ENCODE peak calls at places on chromosome 20, in nine cellular contexts. X, Z, V, C, D, L, N, Y and K are unnamed samples.
A peak's percentile ranks its signal among the peaks of the same experiment; 100 is the strongest.

GRCh38 chr20:24389686-24390085 is 79.7 kb upstream of the SYNDIG1 start:
- DNase-seq in Z (no peak), X (no peak), N (no peak), C (peak; percentile 47), D (no peak), Y (no peak), L (no peak), V (peak; percentile 10), K (no peak)

GRCh38 chr20:24608926-24609667 is 139.7 kb downstream of the SYNDIG1 start:
- DNase-seq in V (no peak), Y (no peak), C (no peak), L (peak; percentile 50), D (no peak), X (no peak), Z (no peak), N (no peak), K (no peak)

GRCh38 chr20:23624307-23624706 is 13.4 kb downstream of the CST3 start:
- DNase-seq in C (no peak), Z (no peak), N (no peak), X (no peak), L (no peak), Y (no peak), D (no peak), V (no peak), K (no peak)

GRCh38 chr20:11553603-11554002 is 364.1 kb upstream of the BTBD3 start:
- DNase-seq in V (no peak), N (peak; percentile 7), Y (no peak), X (no peak), L (no peak), D (no peak), C (no peak), Z (no peak), K (no peak)

GRCh38 chr20:32756156-32756555 is 6.0 kb upstream of the DNMT3B start:
- DNase-seq in Z (no peak), V (no peak), L (no peak), D (no peak), C (no peak), Y (no peak), X (no peak), N (no peak), K (no peak)

GRCh38 chr20:63619086-63619485 is 7.8 kb downstream of the GMEB2 start:
- DNase-seq in D (no peak), L (no peak), Y (no peak), C (no peak), V (no peak), N (no peak), X (no peak), Z (no peak), K (no peak)

GRCh38 chr20:19688031-19688806 is 69.8 kb upstream of the RIN2 start:
- DNase-seq in V (peak; percentile 74), L (peak; percentile 90), N (peak; percentile 60), C (peak; percentile 86), D (no peak), Z (peak; percentile 81), Y (peak; percentile 72), X (peak; percentile 62), K (peak; percentile 65)

GRCh38 chr20:3027987-3028386 is 15.4 kb upstream of the GNRH2 start:
- DNase-seq in X (no peak), Y (no peak), D (no peak), N (no peak), L (no peak), C (no peak), Z (no peak), V (no peak), K (no peak)

GRCh38 chr20:29873946-29874345 is 1383.5 kb upstream of the DEFB115 start:
- DNase-seq in Z (peak; percentile 61), D (peak; percentile 90), C (peak; percentile 74), L (peak; percentile 93), N (peak; percentile 37), Y (peak; percentile 70), V (peak; percentile 66), X (no peak), K (peak; percentile 21)

GRCh38 chr20:62063601-62063980 is 2.1 kb downstream of the TAF4 start:
- DNase-seq in D (peak; percentile 83), Z (no peak), X (no peak), Y (peak; percentile 46), N (no peak), V (no peak), L (no peak), C (no peak), K (no peak)

GRCh38 chr20:44113642-44113945 is 73.4 kb downstream of the JPH2 start:
- DNase-seq in D (no peak), V (no peak), C (no peak), N (no peak), Y (no peak), X (no peak), Z (no peak), L (peak; percentile 72), K (no peak)

GRCh38 chr20:58851221-58851968 is 693 bp upstream of the GNAS-AS1 start:
- DNase-seq in D (peak; percentile 56), N (no peak), L (no peak), X (no peak), Z (no peak), C (no peak), V (no peak), Y (no peak), K (no peak)

GRCh38 chr20:43666376-43667328 is at the start of gene MYBL2:
- DNase-seq in D (peak; percentile 92), C (peak; percentile 37), Z (peak; percentile 66), V (peak; percentile 58), X (no peak), N (peak; percentile 48), L (no peak), Y (no peak), K (peak; percentile 53)

GRCh38 chr20:63955281-63955845 is 853 bp downstream of the UCKL1 start:
- DNase-seq in D (no peak), N (peak; percentile 37), L (no peak), X (no peak), C (peak; percentile 73), Z (no peak), Y (no peak), V (peak; percentile 54), K (peak; percentile 57)

GRCh38 chr20:31915491-31916280 is 36.2 kb downstream of the PDRG1 start:
- DNase-seq in D (no peak), Z (no peak), Y (no peak), C (no peak), N (no peak), X (no peak), L (no peak), V (no peak), K (no peak)

GRCh38 chr20:49276201-49276894 is 1.5 kb downstream of the ZNFX1 start:
- DNase-seq in Z (no peak), X (no peak), C (peak; percentile 50), Y (no peak), N (peak; percentile 80), D (no peak), V (no peak), L (no peak), K (peak; percentile 10)

GRCh38 chr20:33096921-33097320 is 17.5 kb downstream of the BPIFB4 start:
- DNase-seq in X (no peak), N (no peak), L (no peak), Y (no peak), D (no peak), C (no peak), V (no peak), Z (no peak), K (no peak)

GRCh38 chr20:34541264-34541901 is 17.1 kb upstream of the MAP1LC3A start:
- DNase-seq in N (no peak), V (no peak), X (no peak), Y (no peak), L (no peak), Z (no peak), C (no peak), D (no peak), K (no peak)
- H3K4me3 ChIP-seq in N (no peak overlapping the region), V (no peak overlapping the region), X (no peak overlapping the region), Y (no peak overlapping the region), L (no peak overlapping the region), Z (no peak overlapping the region), C (no peak overlapping the region), D (no peak overlapping the region), K (no peak overlapping the region)

DNA sequence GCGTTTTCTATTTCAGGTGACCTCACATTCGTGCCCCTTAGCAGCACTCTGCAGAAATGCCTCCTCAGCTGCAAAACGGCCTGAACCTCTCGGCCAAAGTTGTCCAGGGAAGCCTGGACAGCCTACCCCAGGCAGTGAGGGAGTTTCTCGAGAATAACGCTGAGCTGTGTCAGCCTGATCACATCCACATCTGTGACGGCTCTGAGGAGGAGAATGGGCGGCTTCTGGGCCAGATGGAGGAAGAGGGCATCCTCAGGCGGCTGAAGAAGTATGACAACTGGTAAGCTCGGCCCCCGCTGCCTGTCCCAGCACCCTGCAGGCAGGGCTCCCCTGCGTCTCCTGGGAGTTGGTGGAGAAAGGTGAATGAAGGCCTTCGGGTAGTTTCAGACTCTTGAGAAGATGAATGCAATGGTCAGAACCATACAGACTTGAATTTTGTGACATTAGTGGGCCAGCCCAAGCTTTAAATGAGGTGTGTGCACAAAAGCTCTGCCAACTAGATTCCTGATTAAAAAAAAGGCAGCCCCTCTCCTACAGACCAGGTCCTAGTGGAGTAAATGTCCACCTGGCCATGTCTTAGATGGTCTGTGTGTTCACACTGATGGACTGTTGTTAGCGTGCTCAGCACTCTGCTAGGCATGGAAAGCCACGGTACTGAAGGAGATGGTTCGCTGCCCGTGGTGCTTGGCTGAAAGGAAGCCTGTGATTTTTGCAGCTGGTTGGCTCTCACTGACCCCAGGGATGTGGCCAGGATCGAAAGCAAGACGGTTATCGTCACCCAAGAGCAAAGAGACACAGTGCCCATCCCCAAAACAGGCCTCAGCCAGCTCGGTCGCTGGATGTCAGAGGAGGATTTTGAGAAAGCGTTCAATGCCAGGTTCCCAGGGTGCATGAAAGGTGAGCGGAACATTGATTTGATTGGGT is 708 bp downstream of the PCK1 start:
- DNase-seq in D (no peak), L (no peak), C (no peak), Z (no peak), V (no peak), X (no peak), Y (no peak), N (no peak), K (no peak)
- TF ChIP-seq POLR2A in D (no peak), L (no peak), C (no peak), Z (no peak), V (no peak), X (no peak), Y (no peak), N (no peak), K (no peak)

DNA sequence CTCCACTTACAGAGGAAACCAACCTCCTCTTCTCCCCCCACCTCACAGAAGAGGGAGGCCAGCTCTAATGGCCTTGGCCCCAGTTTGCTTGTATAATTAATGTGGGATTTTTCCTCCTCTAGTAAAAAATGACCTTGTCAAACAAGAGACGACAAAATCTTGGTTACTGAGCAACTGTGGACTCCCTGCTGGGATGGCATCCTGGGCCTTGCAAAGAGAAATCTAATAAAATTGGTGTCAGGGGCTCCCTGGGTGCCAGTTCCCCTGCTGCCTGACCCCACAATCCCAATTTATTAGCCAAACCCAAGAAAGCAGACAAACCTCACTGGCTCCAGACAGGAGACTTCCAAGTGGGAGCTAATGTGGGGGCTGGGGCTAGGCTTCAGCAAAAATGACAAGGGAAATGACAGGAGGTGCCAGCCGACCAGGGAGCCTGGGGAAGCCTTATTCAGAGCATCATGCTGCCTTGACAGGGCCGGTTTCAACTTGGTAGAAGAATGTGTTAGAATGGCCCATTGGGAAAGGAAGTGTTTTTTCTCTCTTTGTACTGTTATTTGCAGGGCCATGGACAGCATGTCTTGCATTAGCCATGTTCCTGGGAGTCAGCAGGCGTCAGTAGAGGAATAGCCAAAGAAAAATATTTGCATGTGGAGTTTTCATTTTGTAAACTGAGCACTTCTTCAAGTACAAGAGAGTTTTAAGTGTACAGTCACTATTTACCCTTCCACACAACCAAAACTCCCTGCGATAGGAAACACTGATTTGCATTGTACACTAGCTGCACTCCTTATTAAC is 816.9 kb downstream of the DHX35 start:
- DNase-seq in Z (no peak), V (peak; percentile 26), X (no peak), D (no peak), Y (no peak), C (no peak), N (no peak), L (no peak), K (no peak)
- TF ChIP-seq CTCF in Z (no peak), V (no peak), X (no peak), D (no peak), Y (no peak), C (no peak), N (no peak), L (no peak), K (no peak)

GRCh38 chr20:41047975-41048305 is 19.3 kb downstream of the TOP1 start:
- DNase-seq in V (no peak), Z (no peak), X (no peak), Y (no peak), C (no peak), N (no peak), D (no peak), L (no peak), K (no peak)
- H3K4me3 ChIP-seq in V (no peak overlapping the region), Z (no peak overlapping the region), X (no peak overlapping the region), Y (peak overlapping the region; percentile 23), C (no peak overlapping the region), N (no peak overlapping the region), D (peak overlapping the region; percentile 31), L (no peak overlapping the region), K (no peak overlapping the region)